ENCODE peak calls at places on chromosomes 11 and 22, in ten cellular contexts. V, B, H, I, M, A, R, S, T and O are unnamed samples.

GRCh38 chr11:8081591-8082021 is 595 bp downstream of the TUB start:
- DNase-seq in V (peak; percentile 30), I (peak; percentile 27), T (no peak), R (no peak), H (no peak), M (no peak), B (no peak), S (no peak), A (no peak), O (no peak)

GRCh38 chr11:75233688-75234295 is 6.8 kb upstream of the TPBGL start:
- DNase-seq in T (no peak), A (no peak), M (no peak), S (no peak), V (no peak), H (no peak), R (no peak), I (no peak), B (no peak), O (no peak)

GRCh38 chr11:119518746-119519382 is 95.9 kb upstream of the THY1 start:
- DNase-seq in M (no peak), V (no peak), I (no peak), T (no peak), S (no peak), A (no peak), H (no peak), R (no peak), B (no peak), O (no peak)

GRCh38 chr11:126348806-126349582 is 6.5 kb upstream of the ST3GAL4 start:
- DNase-seq in R (no peak), T (no peak), V (no peak), I (peak; percentile 59), H (no peak), A (no peak), B (no peak), S (no peak), M (no peak), O (no peak)

GRCh38 chr11:123494195-123495050 is 64.4 kb downstream of the GRAMD1B start:
- DNase-seq in A (no peak), I (no peak), R (no peak), B (no peak), M (no peak), H (no peak), V (no peak), S (no peak), T (no peak), O (no peak)

GRCh38 chr11:118108513-118108912 is 21.8 kb upstream of the SMIM35 start:
- DNase-seq in H (no peak), V (no peak), A (no peak), T (no peak), I (no peak), S (no peak), B (no peak), M (no peak), R (no peak), O (no peak)

GRCh38 chr11:44726278-44727113 is at the start of gene TSPAN18:
- DNase-seq in A (no peak), S (peak; percentile 21), T (no peak), B (no peak), H (no peak), I (peak; percentile 45), R (peak; percentile 34), V (no peak), M (peak; percentile 37), O (no peak)

GRCh38 chr11:132610791-132611190 is 921.5 kb downstream of the OPCML start:
- DNase-seq in T (no peak), A (no peak), B (no peak), I (no peak), M (no peak), H (no peak), V (no peak), R (no peak), S (no peak), O (no peak)

GRCh38 chr11:118398797-118399564 is 2.4 kb upstream of the ATP5MG start:
- DNase-seq in A (no peak), B (no peak), M (peak; percentile 44), H (no peak), I (no peak), S (peak; percentile 25), T (peak; percentile 4), V (no peak), R (peak; percentile 83), O (no peak)

GRCh38 chr11:1302461-1303073 is 6.9 kb downstream of the TOLLIP start:
- DNase-seq in A (no peak), B (no peak), S (no peak), I (no peak), T (no peak), V (no peak), M (no peak), H (peak; percentile 64), R (no peak), O (no peak)

GRCh38 chr11:66860449-66860831 is 3.6 kb downstream of the LRFN4 start:
- DNase-seq in T (no peak), S (no peak), H (no peak), A (no peak), I (no peak), B (no peak), R (no peak), V (no peak), M (no peak), O (no peak)

GRCh38 chr11:1171985-1172728 is 14.4 kb downstream of the MUC5AC start:
- DNase-seq in S (no peak), H (no peak), A (no peak), M (no peak), I (no peak), V (no peak), R (no peak), B (no peak), T (no peak), O (no peak)

GRCh38 chr11:14625804-14626203 is 17.8 kb upstream of the PDE3B start:
- DNase-seq in S (no peak), I (no peak), V (no peak), B (no peak), R (no peak), H (no peak), T (no peak), A (no peak), M (no peak), O (no peak)

GRCh38 chr22:50047346-50047745 is 10.8 kb downstream of the TTLL8 start:
- DNase-seq in R (no peak), B (no peak), H (no peak), V (no peak), S (no peak), A (no peak), M (no peak), I (no peak), T (no peak), O (no peak)

GRCh38 chr22:41780714-41781507 is 19.6 kb upstream of the CCDC134 start:
- DNase-seq in M (peak; percentile 88), I (peak; percentile 67), V (no peak), R (peak; percentile 94), H (no peak), S (peak; percentile 76), B (no peak), A (no peak), T (peak; percentile 68), O (no peak)

GRCh38 chr11:88313441-88313840 is 24.1 kb downstream of the CTSC start:
- DNase-seq in R (no peak), I (no peak), B (no peak), H (no peak), M (no peak), T (no peak), A (no peak), V (no peak), S (no peak), O (no peak)

GRCh38 chr11:17972987-17973386 is 39.9 kb downstream of the SERGEF start:
- DNase-seq in R (no peak), V (peak; percentile 30), I (peak; percentile 45), T (no peak), M (no peak), H (no peak), A (no peak), S (no peak), B (peak; percentile 49), O (peak; percentile 15)

GRCh38 chr11:71247551-71248250 is 4.7 kb downstream of the SHANK2 start:
- DNase-seq in I (no peak), S (no peak), M (no peak), B (no peak), T (no peak), A (no peak), R (no peak), H (no peak), V (peak; percentile 51), O (peak; percentile 42)

GRCh38 chr11:1391165-1392010 is 1.7 kb downstream of the BRSK2 start:
- DNase-seq in H (no peak), A (no peak), I (peak; percentile 19), B (peak; percentile 48), S (no peak), R (no peak), V (peak; percentile 73), M (no peak), T (no peak), O (peak; percentile 29)

GRCh38 chr22:36253523-36254490 is 874 bp downstream of the APOL1 start:
- DNase-seq in T (no peak), V (no peak), M (no peak), H (no peak), R (no peak), I (peak; percentile 63), A (no peak), S (no peak), B (no peak), O (no peak)

GRCh38 chr11:68371176-68372041 is 59.0 kb downstream of the LRP5 start:
- DNase-seq in S (no peak), M (no peak), T (no peak), B (no peak), H (no peak), V (peak; percentile 18), A (no peak), R (no peak), I (no peak), O (no peak)

GRCh38 chr11:122851366-122852011 is 13.2 kb downstream of the CRTAM start:
- DNase-seq in I (no peak), H (no peak), A (no peak), B (no peak), V (no peak), T (no peak), M (no peak), R (peak; percentile 60), S (no peak), O (no peak)

GRCh38 chr11:47641585-47642098 is 717 bp downstream of the MTCH2 start:
- DNase-seq in S (no peak), T (no peak), H (no peak), R (no peak), V (peak; percentile 18), A (peak; percentile 46), I (no peak), M (no peak), B (peak; percentile 69), O (peak; percentile 55)

GRCh38 chr11:78683774-78684173 is 109.1 kb upstream of the NARS2 start:
- DNase-seq in A (no peak), B (no peak), I (no peak), M (no peak), R (no peak), H (no peak), V (no peak), S (no peak), T (no peak), O (no peak)

GRCh38 chr11:132008872-132009271 is 638.5 kb downstream of the NTM start:
- DNase-seq in T (no peak), H (no peak), V (no peak), R (no peak), M (no peak), A (no peak), B (no peak), I (no peak), S (no peak), O (no peak)

GRCh38 chr11:93490996-93491618 is 52.1 kb downstream of the SMCO4 start:
- DNase-seq in I (no peak), S (no peak), T (no peak), R (no peak), V (no peak), B (no peak), H (no peak), A (no peak), M (no peak), O (no peak)

GRCh38 chr11:8222820-8223512 is 40.7 kb downstream of the LMO1 start:
- DNase-seq in T (no peak), A (no peak), H (no peak), V (no peak), M (no peak), B (no peak), S (no peak), R (no peak), I (no peak), O (no peak)

GRCh38 chr11:116499396-116500001 is 273.3 kb downstream of the BUD13 start:
- DNase-seq in H (peak; percentile 39), I (peak; percentile 70), R (no peak), V (peak; percentile 39), B (no peak), A (peak; percentile 6), S (no peak), T (no peak), M (no peak), O (no peak)